ENCODE peak calls at places on chromosome 6, in six cellular contexts. One of them, this sample, is unnamed.

GRCh38 chr6:134416501-134417154 is 98.7 kb upstream of the SGK1 start:
- DNase-seq in heart left ventricle: no peak
- DNase-seq in AG10803: peak
- DNase-seq in lower lobe of right lung: no peak
- DNase-seq in cardiac fibroblast: peak
- DNase-seq in fibroblast of mammary gland: peak
- DNase-seq in this sample: no peak

GRCh38 chr6:135657207-135657606 is 159.7 kb upstream of the AHI1 start:
- DNase-seq in heart left ventricle: no peak
- DNase-seq in AG10803: no peak
- DNase-seq in lower lobe of right lung: peak
- DNase-seq in cardiac fibroblast: no peak
- DNase-seq in fibroblast of mammary gland: no peak
- DNase-seq in this sample: no peak

GRCh38 chr6:160462551-160463109 is 114.5 kb downstream of the SLC22A3 start:
- DNase-seq in heart left ventricle: no peak
- DNase-seq in AG10803: peak
- DNase-seq in lower lobe of right lung: no peak
- DNase-seq in cardiac fibroblast: peak
- DNase-seq in fibroblast of mammary gland: peak
- DNase-seq in this sample: peak

GRCh38 chr6:121971886-121972285 is 427.6 kb upstream of the HSF2 start:
- DNase-seq in heart left ventricle: no peak
- DNase-seq in AG10803: peak
- DNase-seq in lower lobe of right lung: no peak
- DNase-seq in cardiac fibroblast: peak
- DNase-seq in fibroblast of mammary gland: no peak
- DNase-seq in this sample: no peak

GRCh38 chr6:142537612-142538478 is 236.0 kb downstream of the ADGRG6 start:
- DNase-seq in heart left ventricle: no peak
- DNase-seq in AG10803: peak
- DNase-seq in lower lobe of right lung: no peak
- DNase-seq in cardiac fibroblast: peak
- DNase-seq in fibroblast of mammary gland: peak
- DNase-seq in this sample: peak

GRCh38 chr6:169627736-169628423 is 73.9 kb downstream of the WDR27 start:
- DNase-seq in heart left ventricle: no peak
- DNase-seq in AG10803: no peak
- DNase-seq in lower lobe of right lung: peak
- DNase-seq in cardiac fibroblast: no peak
- DNase-seq in fibroblast of mammary gland: no peak
- DNase-seq in this sample: no peak

GRCh38 chr6:99993533-99994251 is at the start of gene MCHR2:
- DNase-seq in heart left ventricle: no peak
- DNase-seq in AG10803: no peak
- DNase-seq in lower lobe of right lung: no peak
- DNase-seq in cardiac fibroblast: no peak
- DNase-seq in fibroblast of mammary gland: no peak
- DNase-seq in this sample: no peak

GRCh38 chr6:29005183-29005885 is at the start of gene ZNF311:
- DNase-seq in heart left ventricle: peak
- DNase-seq in AG10803: peak
- DNase-seq in lower lobe of right lung: peak
- DNase-seq in cardiac fibroblast: peak
- DNase-seq in fibroblast of mammary gland: peak
- DNase-seq in this sample: no peak

GRCh38 chr6:36914227-36914794 is 28.6 kb downstream of the C6orf89 start:
- DNase-seq in heart left ventricle: no peak
- DNase-seq in AG10803: no peak
- DNase-seq in lower lobe of right lung: peak
- DNase-seq in cardiac fibroblast: peak
- DNase-seq in fibroblast of mammary gland: peak
- DNase-seq in this sample: no peak
- TF ChIP-seq CTCF in heart left ventricle: no peak
- TF ChIP-seq CTCF in AG10803: peak
- TF ChIP-seq CTCF in lower lobe of right lung: peak
- TF ChIP-seq CTCF in cardiac fibroblast: peak
- TF ChIP-seq CTCF in fibroblast of mammary gland: peak
- TF ChIP-seq CTCF in this sample: peak

DNA sequence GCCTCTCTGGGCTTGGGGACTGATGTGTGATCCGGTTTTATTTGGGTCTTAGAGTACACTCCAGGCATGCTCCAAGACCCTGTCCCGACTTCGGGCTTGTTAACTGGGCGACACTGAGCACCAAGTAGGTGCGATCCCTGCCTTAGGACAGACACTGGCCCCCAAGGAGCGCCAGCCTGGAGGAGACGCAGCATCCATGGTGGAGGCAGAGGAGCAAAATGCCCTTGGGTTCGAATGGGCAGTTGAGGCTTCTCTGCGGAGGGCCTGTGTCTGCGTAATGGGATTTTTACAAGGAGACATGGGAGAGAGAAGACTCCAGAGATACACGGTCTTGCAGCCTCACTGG is 593 bp upstream of the LEMD2 start:
- DNase-seq in heart left ventricle: no peak
- DNase-seq in AG10803: no peak
- DNase-seq in lower lobe of right lung: no peak
- DNase-seq in cardiac fibroblast: no peak
- DNase-seq in fibroblast of mammary gland: no peak
- DNase-seq in this sample: no peak
- H3K4me3 ChIP-seq in heart left ventricle: no peak
- H3K4me3 ChIP-seq in AG10803: peak
- H3K4me3 ChIP-seq in lower lobe of right lung: peak
- H3K4me3 ChIP-seq in cardiac fibroblast: peak
- H3K4me3 ChIP-seq in fibroblast of mammary gland: peak
- H3K4me3 ChIP-seq in this sample: peak

GRCh38 chr6:87971605-87972262 is 75.9 kb upstream of the SPACA1 start:
- DNase-seq in heart left ventricle: no peak
- DNase-seq in AG10803: no peak
- DNase-seq in lower lobe of right lung: no peak
- DNase-seq in cardiac fibroblast: peak
- DNase-seq in fibroblast of mammary gland: no peak
- DNase-seq in this sample: no peak

GRCh38 chr6:87965806-87966205 is 81.8 kb upstream of the SPACA1 start:
- DNase-seq in heart left ventricle: no peak
- DNase-seq in AG10803: no peak
- DNase-seq in lower lobe of right lung: no peak
- DNase-seq in cardiac fibroblast: no peak
- DNase-seq in fibroblast of mammary gland: no peak
- DNase-seq in this sample: peak

GRCh38 chr6:87972279-87972678 is 75.4 kb upstream of the SPACA1 start:
- DNase-seq in heart left ventricle: no peak
- DNase-seq in AG10803: no peak
- DNase-seq in lower lobe of right lung: no peak
- DNase-seq in cardiac fibroblast: no peak
- DNase-seq in fibroblast of mammary gland: no peak
- DNase-seq in this sample: no peak

GRCh38 chr6:87968435-87969278 is 79.0 kb upstream of the SPACA1 start:
- DNase-seq in heart left ventricle: no peak
- DNase-seq in AG10803: no peak
- DNase-seq in lower lobe of right lung: peak
- DNase-seq in cardiac fibroblast: peak
- DNase-seq in fibroblast of mammary gland: no peak
- DNase-seq in this sample: peak
- TF ChIP-seq CTCF in heart left ventricle: no peak
- TF ChIP-seq CTCF in AG10803: no peak
- TF ChIP-seq CTCF in lower lobe of right lung: no peak
- TF ChIP-seq CTCF in cardiac fibroblast: no peak
- TF ChIP-seq CTCF in fibroblast of mammary gland: no peak
- TF ChIP-seq CTCF in this sample: no peak

GRCh38 chr6:117307655-117308054 is 42.3 kb downstream of the VGLL2 start:
- DNase-seq in heart left ventricle: no peak
- DNase-seq in AG10803: no peak
- DNase-seq in lower lobe of right lung: no peak
- DNase-seq in cardiac fibroblast: no peak
- DNase-seq in fibroblast of mammary gland: no peak
- DNase-seq in this sample: no peak
- H3K4me3 ChIP-seq in heart left ventricle: no peak
- H3K4me3 ChIP-seq in AG10803: no peak
- H3K4me3 ChIP-seq in lower lobe of right lung: no peak
- H3K4me3 ChIP-seq in cardiac fibroblast: no peak
- H3K4me3 ChIP-seq in fibroblast of mammary gland: no peak
- H3K4me3 ChIP-seq in this sample: no peak

GRCh38 chr6:116100419-116101297 is at the start of gene NT5DC1:
- DNase-seq in heart left ventricle: peak
- DNase-seq in AG10803: peak
- DNase-seq in lower lobe of right lung: peak
- DNase-seq in cardiac fibroblast: peak
- DNase-seq in fibroblast of mammary gland: peak
- DNase-seq in this sample: peak
- TF ChIP-seq CTCF in heart left ventricle: peak
- TF ChIP-seq CTCF in AG10803: peak
- TF ChIP-seq CTCF in lower lobe of right lung: peak
- TF ChIP-seq CTCF in cardiac fibroblast: peak
- TF ChIP-seq CTCF in fibroblast of mammary gland: no peak
- TF ChIP-seq CTCF in this sample: peak

This sample was measured in GM12865.